ENCODE peak calls at places on chromosomes 7 and 10, in four cellular contexts. V, C, X and H are unnamed samples. For H3K4me1, the result is how much of the 10 kb centered on the place peaks cover.

GRCh38 chr7:45187946-45188411 is 30.4 kb downstream of the RAMP3 start:
- DNase-seq in V (no peak), C (peak), X (no peak), H (no peak)

GRCh38 chr10:82680688-82681087 is 805.7 kb downstream of the NRG3 start:
- DNase-seq in V (no peak), C (no peak), X (no peak), H (no peak)

GRCh38 chr7:106283501-106283830 is 1.3 kb downstream of the NAMPT start:
- DNase-seq in V (no peak), C (no peak), X (no peak), H (no peak)

GRCh38 chr7:75596727-75597614 is 104.9 kb downstream of the SPDYE5 start:
- DNase-seq in V (peak), C (no peak), X (no peak), H (no peak)

GRCh38 chr7:22972207-22972606 is 41.7 kb downstream of the HYCC1 start:
- DNase-seq in V (no peak), C (no peak), X (no peak), H (no peak)

GRCh38 chr7:5549096-5549896 is 125.7 kb upstream of the TNRC18 start:
- DNase-seq in V (peak), C (no peak), X (no peak), H (no peak)

GRCh38 chr10:116466715-116467422 is 39.2 kb downstream of the PNLIPRP3 start:
- DNase-seq in V (no peak), C (no peak), X (no peak), H (no peak)

GRCh38 chr7:102046373-102047117 is 229.1 kb downstream of the CUX1 start:
- DNase-seq in V (no peak), C (no peak), X (no peak), H (no peak)

GRCh38 chr7:66099551-66100407 is 14.9 kb upstream of the CRCP start:
- DNase-seq in V (peak), C (peak), X (peak), H (peak)

GRCh38 chr7:30166155-30166840 is 31.5 kb downstream of the MTURN start:
- DNase-seq in V (no peak), C (peak), X (no peak), H (no peak)
- H3K4me1 ChIP-seq in V (under half), C (under half), X (half or more), H (half or more)

DNA sequence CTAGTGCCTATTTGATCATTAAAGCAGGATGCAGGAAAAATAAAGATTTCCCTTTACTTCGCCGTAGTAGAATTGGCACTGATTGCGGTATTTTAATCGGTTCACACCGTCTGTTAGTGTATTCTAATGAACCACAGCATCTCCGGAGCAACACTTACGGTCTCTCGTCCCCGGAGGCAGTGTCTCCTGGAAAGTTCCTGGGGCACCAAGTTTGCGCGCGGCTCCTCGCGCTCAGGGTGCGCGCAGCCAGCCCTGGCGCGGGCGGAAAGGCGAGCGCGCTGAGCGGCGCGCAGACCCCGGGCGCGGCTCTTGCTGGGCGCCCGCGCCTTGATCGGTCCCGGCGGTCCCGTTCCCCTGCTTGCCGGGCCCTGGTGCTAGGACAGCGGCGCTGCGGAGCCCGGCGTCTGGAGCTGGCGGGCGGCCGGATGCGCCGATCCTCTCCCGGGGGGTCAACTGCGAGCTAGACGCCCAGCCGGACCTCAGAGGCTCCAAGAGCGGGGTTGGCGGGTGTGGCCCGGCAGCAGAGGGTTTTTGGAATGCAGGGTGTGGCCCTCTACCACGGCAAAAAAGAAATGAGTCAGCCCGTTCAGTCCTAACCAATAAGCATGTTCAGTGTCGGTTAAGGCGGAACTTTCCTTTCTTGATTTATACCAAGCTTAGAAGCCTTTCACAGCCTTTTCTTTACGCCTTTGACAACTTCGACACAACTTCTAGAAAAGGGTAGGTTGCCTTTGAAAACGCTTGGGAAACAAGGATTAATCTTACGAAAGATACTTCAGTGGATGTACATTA is 166.8 kb upstream of the ASAH2 start:
- DNase-seq in V (peak), C (peak), X (peak), H (peak)
- TF ChIP-seq POLR2A in V (no peak), C (no peak), X (no peak), H (no peak)

GRCh38 chr10:25068152-25069058 is 52.0 kb downstream of the THNSL1 start:
- DNase-seq in V (no peak), C (no peak), X (no peak), H (peak)
- H3K4me3 ChIP-seq in V (no peak), C (no peak), X (no peak), H (no peak)

DNA sequence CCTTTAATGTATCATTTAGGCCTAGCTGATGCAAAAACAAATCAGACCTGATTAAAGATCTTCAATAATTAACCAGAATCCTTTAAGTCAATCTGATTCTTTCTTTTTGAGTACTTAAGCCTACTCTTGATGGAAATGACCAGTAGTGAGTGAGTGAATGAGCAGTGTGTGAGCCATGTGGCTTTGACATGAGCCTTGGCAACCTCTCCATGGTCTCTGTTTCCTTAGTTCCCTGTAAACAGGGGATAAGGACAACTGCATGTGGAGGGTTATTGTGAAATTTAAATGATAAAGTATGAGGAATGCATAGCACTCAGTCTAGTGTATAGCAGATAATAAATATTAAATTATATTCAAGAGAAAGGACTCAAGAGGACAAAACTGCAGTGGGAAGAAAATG is 155.2 kb downstream of the BMPER start:
- DNase-seq in V (peak), C (no peak), X (no peak), H (no peak)
- H3K4me1 ChIP-seq in V (half or more), C (under half), X (under half), H (under half)

DNA sequence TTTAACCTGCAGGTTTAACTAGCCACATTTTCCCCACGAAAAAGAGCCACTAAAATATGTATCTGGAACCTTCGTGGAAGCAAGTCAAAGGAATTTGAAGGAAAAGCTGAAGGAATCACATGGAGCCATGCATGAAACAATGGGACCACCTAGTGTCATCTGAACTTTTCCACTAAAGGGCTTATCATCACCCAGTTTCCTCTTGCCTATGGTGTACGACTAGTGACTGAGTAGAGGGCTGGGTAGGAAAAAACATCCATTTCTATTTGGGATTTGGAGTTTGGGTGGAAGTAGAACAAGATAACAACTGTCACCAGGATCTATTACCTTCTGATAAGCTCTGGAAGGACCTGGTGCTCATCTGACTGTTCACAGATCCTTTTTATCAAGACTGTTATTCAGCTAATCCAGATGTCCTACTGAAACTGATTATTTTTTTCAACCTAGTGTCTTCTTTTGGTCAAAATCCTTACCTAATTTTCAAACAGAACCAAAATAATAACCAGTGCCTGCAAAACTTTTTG is 153.2 kb upstream of the COL1A2 start:
- DNase-seq in V (no peak), C (no peak), X (no peak), H (no peak)
- TF ChIP-seq POLR2A in V (no peak), C (no peak), X (no peak), H (no peak)

GRCh38 chr7:141700848-141701371 is 1.1 kb downstream of the DENND11 start:
- DNase-seq in V (no peak), C (no peak), X (no peak), H (no peak)

GRCh38 chr7:141701489-141702046 is 398 bp downstream of the DENND11 start:
- DNase-seq in V (no peak), C (no peak), X (no peak), H (no peak)

GRCh38 chr7:141702047-141702567 is at the start of gene DENND11:
- DNase-seq in V (no peak), C (no peak), X (no peak), H (no peak)

GRCh38 chr7:141699860-141700259 is 2.1 kb downstream of the DENND11 start:
- DNase-seq in V (no peak), C (no peak), X (no peak), H (no peak)

DNA sequence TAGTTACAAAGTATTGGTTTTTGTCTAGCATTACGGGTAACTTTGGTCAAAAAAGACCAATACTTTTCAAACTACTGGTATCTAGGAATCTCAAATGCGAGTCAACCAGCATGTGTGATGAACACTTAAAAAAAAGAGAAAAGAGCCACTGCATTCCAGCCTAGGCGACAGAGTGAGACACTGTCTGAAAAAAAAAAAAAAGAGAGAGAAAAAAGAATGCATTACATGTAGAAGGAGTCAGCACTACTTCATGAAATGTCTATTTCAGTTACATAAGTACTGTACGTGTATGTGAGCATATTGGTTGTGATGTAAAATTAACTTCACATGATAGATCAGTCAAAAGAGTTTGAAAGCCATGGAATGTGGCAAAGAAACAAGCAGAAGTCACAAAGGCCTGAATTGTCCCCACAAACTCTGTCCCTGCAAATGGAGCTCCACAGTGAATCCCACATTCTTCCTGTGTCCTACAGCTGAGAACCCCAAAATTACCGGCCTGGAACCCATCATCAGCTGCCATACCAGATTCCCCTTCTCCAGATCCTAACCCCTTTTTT is 1.6 kb downstream of the DENND11 start:
- DNase-seq in V (no peak), C (no peak), X (no peak), H (no peak)
- H3K4me3 ChIP-seq in V (peak), C (peak), X (peak), H (peak)

DNA sequence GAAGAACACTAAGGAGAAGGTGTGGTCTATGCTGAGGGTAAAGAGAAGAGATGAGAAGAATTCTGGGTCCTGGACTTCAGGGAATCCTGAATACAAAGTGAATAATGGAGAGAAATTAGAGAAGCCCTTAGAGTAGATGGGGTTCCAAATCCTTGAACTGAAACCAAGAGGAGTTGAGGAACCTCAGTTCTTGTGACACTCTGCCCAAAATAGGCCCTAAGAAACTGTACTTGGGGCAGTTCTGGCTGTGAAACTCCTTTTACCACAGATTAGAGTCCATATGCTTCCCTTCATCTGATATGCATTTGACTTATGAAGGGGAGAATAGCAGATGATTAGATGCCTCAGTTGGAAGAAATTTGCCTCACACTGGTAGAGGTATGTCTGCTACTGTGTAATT is 19.0 kb downstream of the TES start:
- DNase-seq in V (no peak), C (no peak), X (no peak), H (no peak)
- H3K4me1 ChIP-seq in V (half or more), C (under half), X (half or more), H (half or more)

GRCh38 chr7:55572378-55573233 is at the start of gene VOPP1:
- DNase-seq in V (peak), C (no peak), X (no peak), H (no peak)
- TF ChIP-seq POLR2A in V (peak), C (no peak), X (no peak), H (no peak)

GRCh38 chr7:28707291-28707690 is 250.8 kb downstream of the TRIL start:
- DNase-seq in V (no peak), C (no peak), X (no peak), H (no peak)
- H3K4me3 ChIP-seq in V (no peak), C (no peak), X (no peak), H (no peak)